ENCODE peak calls at places on chromosome 9, in ten cellular contexts. I is T-helper 2 cell, P is left cardiac atrium, S is GM20000, Z is spleen, G is T follicular helper cell, N is activated T-cell treated with anti-CD3 and anti-CD28 coated beads for 1 hour, Q is fibroblast of lung, V is NCI-H345, M is GM06990. K is an unnamed sample.
A peak's percentile ranks its signal among the peaks of the same experiment; 100 is the strongest.

GRCh38 chr9:8677725-8678124 is 878.1 kb upstream of the DMAC1 start:
- DNase-seq in N (no peak), Z (no peak), M (no peak), P (no peak), V (no peak), Q (no peak), I (no peak), S (no peak), G (no peak), K (no peak)

GRCh38 chr9:124347206-124347967 is 67.9 kb downstream of the PSMB7 start:
- DNase-seq in P (no peak), I (no peak), S (no peak), N (no peak), M (no peak), Q (no peak), G (no peak), V (no peak), Z (peak; percentile 53), K (no peak)

GRCh38 chr9:113648048-113648447 is 184.5 kb downstream of the RGS3 start:
- DNase-seq in Z (peak; percentile 23), I (no peak), V (no peak), S (no peak), N (no peak), P (no peak), M (no peak), G (no peak), Q (no peak), K (no peak)

GRCh38 chr9:7844283-7844682 is 44.7 kb upstream of the DMAC1 start:
- DNase-seq in G (no peak), S (peak; percentile 16), P (no peak), M (no peak), Q (peak; percentile 7), I (peak; percentile 35), N (no peak), Z (no peak), V (peak; percentile 6), K (peak; percentile 17)

GRCh38 chr9:37210737-37211523 is 90.6 kb downstream of the ZCCHC7 start:
- DNase-seq in M (no peak), V (no peak), P (no peak), S (no peak), Z (no peak), N (no peak), G (no peak), I (peak; percentile 48), Q (no peak), K (no peak)

GRCh38 chr9:124045830-124046177 is 34.2 kb downstream of the LHX2 start:
- DNase-seq in Q (no peak), G (no peak), S (no peak), I (no peak), P (no peak), V (no peak), Z (no peak), N (no peak), M (no peak), K (no peak)

GRCh38 chr9:97398999-97399758 is 12.7 kb upstream of the TDRD7 start:
- DNase-seq in P (peak; percentile 71), V (peak; percentile 57), Z (peak; percentile 92), N (peak; percentile 53), G (peak; percentile 37), S (peak; percentile 76), Q (peak; percentile 65), I (peak; percentile 55), M (peak; percentile 86), K (peak; percentile 48)

GRCh38 chr9:68668127-68668526 is 36.9 kb upstream of the PIP5K1B start:
- DNase-seq in N (no peak), M (no peak), Q (no peak), V (no peak), G (no peak), P (no peak), I (no peak), S (no peak), Z (no peak), K (no peak)

GRCh38 chr9:137198748-137199276 is 1.7 kb downstream of the TPRN start:
- DNase-seq in N (no peak), I (no peak), G (no peak), Q (no peak), V (no peak), M (no peak), Z (no peak), S (no peak), P (no peak), K (no peak)

GRCh38 chr9:115808108-115808507 is 345.5 kb upstream of the PAPPA start:
- DNase-seq in V (no peak), M (no peak), S (no peak), P (no peak), G (no peak), Q (peak; percentile 11), Z (no peak), N (no peak), I (no peak), K (no peak)

GRCh38 chr9:129885018-129885669 is 49.9 kb downstream of the USP20 start:
- DNase-seq in P (peak; percentile 43), Z (peak; percentile 92), N (no peak), I (peak; percentile 62), S (no peak), M (peak; percentile 73), V (peak; percentile 51), G (no peak), Q (no peak), K (peak; percentile 21)

GRCh38 chr9:105254226-105254625 is 9.8 kb downstream of the SLC44A1 start:
- DNase-seq in N (no peak), G (no peak), S (no peak), P (no peak), Z (no peak), M (no peak), I (no peak), V (no peak), Q (no peak), K (no peak)

GRCh38 chr9:18185196-18185595 is 288.8 kb upstream of the ADAMTSL1 start:
- DNase-seq in G (no peak), V (no peak), N (no peak), M (no peak), I (no peak), S (no peak), Z (no peak), P (no peak), Q (no peak), K (no peak)

GRCh38 chr9:122777935-122778671 is 10.6 kb upstream of the OR5C1 start:
- DNase-seq in M (no peak), V (no peak), Z (no peak), G (no peak), P (no peak), I (no peak), N (no peak), Q (peak; percentile 59), S (no peak), K (no peak)

GRCh38 chr9:124695280-124695890 is 75.7 kb downstream of the NR6A1 start:
- DNase-seq in G (no peak), Q (peak; percentile 85), P (no peak), Z (no peak), V (no peak), N (no peak), S (no peak), I (no peak), M (no peak), K (no peak)

GRCh38 chr9:34380034-34380510 is 3.4 kb upstream of the MYORG start:
- DNase-seq in Z (peak; percentile 86), V (peak; percentile 25), S (no peak), P (no peak), M (no peak), Q (no peak), I (no peak), N (no peak), G (no peak), K (no peak)

GRCh38 chr9:83708515-83709158 is 879 bp upstream of the UBQLN1 start:
- DNase-seq in P (peak; percentile 78), M (no peak), V (peak; percentile 50), S (peak; percentile 82), N (peak; percentile 41), I (peak; percentile 66), G (peak; percentile 29), Q (peak; percentile 40), Z (peak; percentile 94), K (no peak)

K was measured in central memory CD4-positive, alpha-beta T cell.